ENCODE peak calls at places on chromosomes 12 and 14, in eight cellular contexts. F is pancreas; L is stomach; B is heart right ventricle; C is tibial artery; Q is MM.1S; V is CD8-positive, alpha-beta memory T cell; E is CD4-positive, alpha-beta memory T cell. X is an unnamed sample. For H3K27me3, the result is how much of the 10 kb centered on the place peaks cover.

GRCh38 chr14:44701563-44702263 is 194.6 kb upstream of the FSCB start:
- DNase-seq in L (no peak), E (no peak), F (no peak), B (no peak), V (no peak), Q (no peak), C (no peak), X (no peak)

GRCh38 chr14:80784824-80785223 is 156.7 kb downstream of the CEP128 start:
- DNase-seq in L (no peak), V (no peak), Q (no peak), E (no peak), F (no peak), C (no peak), B (no peak), X (no peak)

GRCh38 chr14:88565427-88565826 is 2.6 kb downstream of the ZC3H14 start:
- DNase-seq in C (no peak), F (no peak), V (no peak), Q (no peak), L (no peak), E (no peak), B (no peak), X (no peak)

GRCh38 chr14:101496779-101497420 is 64.4 kb upstream of the DIO3 start:
- DNase-seq in L (peak), F (peak), E (no peak), C (peak), V (no peak), B (no peak), Q (no peak), X (no peak)

GRCh38 chr12:121942145-121942718 is 23.8 kb downstream of the CFAP251 start:
- DNase-seq in L (no peak), Q (no peak), F (no peak), V (no peak), B (no peak), C (no peak), E (no peak), X (no peak)

GRCh38 chr14:93073833-93074769 is 41.6 kb downstream of the ITPK1 start:
- DNase-seq in B (peak), E (no peak), Q (no peak), V (no peak), C (peak), F (no peak), L (no peak), X (peak)

GRCh38 chr12:92143280-92143679 is 2.4 kb downstream of the BTG1 start:
- DNase-seq in B (no peak), F (no peak), V (no peak), L (no peak), E (no peak), Q (peak), C (no peak), X (no peak)

GRCh38 chr14:33949051-33950037 is 1.5 kb downstream of the EGLN3 start:
- DNase-seq in C (no peak), B (no peak), Q (no peak), L (no peak), F (no peak), V (no peak), E (no peak), X (no peak)

GRCh38 chr12:71045781-71046180 is 112.0 kb downstream of the TSPAN8 start:
- DNase-seq in V (no peak), L (no peak), C (no peak), F (no peak), B (no peak), E (no peak), Q (peak), X (no peak)

GRCh38 chr14:75201087-75201486 is 24.7 kb upstream of the TMED10 start:
- DNase-seq in L (peak), F (no peak), V (no peak), Q (no peak), E (no peak), C (no peak), B (no peak), X (no peak)

GRCh38 chr14:75202671-75203070 is 26.3 kb upstream of the TMED10 start:
- DNase-seq in F (no peak), C (no peak), B (no peak), L (no peak), Q (no peak), V (no peak), E (no peak), X (no peak)

GRCh38 chr14:75205586-75205985 is 29.2 kb upstream of the TMED10 start:
- DNase-seq in B (no peak), E (no peak), L (no peak), V (no peak), F (no peak), C (no peak), Q (no peak), X (no peak)

GRCh38 chr14:75206190-75206589 is 29.8 kb upstream of the TMED10 start:
- DNase-seq in E (no peak), F (no peak), V (no peak), C (no peak), B (no peak), Q (no peak), L (no peak), X (no peak)

DNA sequence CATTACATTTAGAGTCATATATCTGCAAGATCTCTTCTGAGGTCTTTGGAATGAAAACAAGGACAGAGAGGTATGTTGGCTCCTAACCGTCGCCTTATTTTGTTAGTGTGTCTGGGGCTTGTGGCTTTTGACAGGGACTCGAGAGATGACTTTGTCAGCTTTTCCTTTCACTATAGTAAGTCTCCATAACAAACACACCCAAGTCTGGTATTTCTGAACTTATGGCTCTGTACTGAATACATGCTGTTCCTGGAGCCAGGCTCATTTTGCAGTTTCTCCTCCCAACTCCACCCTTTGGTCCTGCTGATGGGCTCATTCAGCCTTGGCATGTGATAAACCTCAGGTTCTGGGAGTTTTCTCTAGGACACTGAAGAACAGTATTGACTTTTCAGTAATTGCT is 27.7 kb upstream of the TMED10 start:
- DNase-seq in C (no peak), F (no peak), B (no peak), V (no peak), E (no peak), L (no peak), Q (no peak), X (no peak)
- H3K4me3 ChIP-seq in C (no peak), F (no peak), B (no peak), V (no peak), E (no peak), L (no peak), Q (no peak), X (no peak)

GRCh38 chr14:73785336-73785833 is 66.2 kb upstream of the PTGR2 start:
- DNase-seq in V (no peak), Q (no peak), L (no peak), F (peak), C (no peak), B (no peak), E (no peak), X (no peak)
- H3K27me3 ChIP-seq in V (under half), Q (under half), L (under half), F (under half), C (under half), B (under half), E (under half), X (under half)

DNA sequence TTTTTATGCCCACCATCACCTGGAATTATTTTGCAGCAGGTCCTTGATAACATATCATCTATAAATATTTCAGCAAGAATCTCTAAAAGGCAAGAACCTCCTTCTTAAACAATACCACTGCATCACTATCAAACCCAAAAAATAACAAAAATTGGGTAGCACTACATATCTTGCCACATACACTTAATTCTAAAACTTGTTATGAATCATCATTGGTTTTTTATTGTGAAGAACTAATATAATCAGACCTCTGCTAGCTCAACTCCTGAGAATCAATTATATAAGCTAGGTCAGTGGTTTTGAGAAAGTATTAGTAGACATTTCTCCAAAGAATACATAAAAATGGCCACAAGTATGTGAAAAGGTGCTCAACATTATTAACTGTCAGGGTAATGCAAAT is 23.8 kb downstream of the SLC38A1 start:
- DNase-seq in V (no peak), B (no peak), C (no peak), Q (no peak), F (no peak), E (no peak), L (no peak), X (no peak)
- H3K4me3 ChIP-seq in V (no peak), B (no peak), C (no peak), Q (no peak), F (no peak), E (no peak), L (no peak), X (no peak)

DNA sequence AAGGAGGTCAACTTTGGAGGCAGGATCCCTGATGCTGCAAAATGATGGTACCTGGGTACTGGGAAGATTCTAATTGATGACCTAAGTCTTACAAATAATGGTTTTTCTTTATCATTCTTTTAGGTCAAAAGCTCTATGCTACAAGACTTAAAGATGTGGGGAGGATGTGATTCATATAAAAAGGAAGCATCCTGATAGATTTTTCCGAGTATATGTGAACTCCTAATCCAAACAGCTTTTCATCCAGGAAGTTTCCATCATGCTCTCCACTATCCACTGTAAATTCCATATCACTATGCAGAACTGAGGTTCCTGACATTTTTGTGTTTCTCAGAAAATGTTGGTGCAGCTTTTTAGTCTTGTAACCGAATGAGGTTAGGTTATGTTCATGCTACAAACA is 293.2 kb downstream of the PAWR start:
- DNase-seq in Q (no peak), F (no peak), V (no peak), E (no peak), B (no peak), L (no peak), C (no peak), X (no peak)
- H3K27me3 ChIP-seq in Q (under half), F (under half), V (under half), E (under half), B (under half), L (under half), C (under half), X (under half)

DNA sequence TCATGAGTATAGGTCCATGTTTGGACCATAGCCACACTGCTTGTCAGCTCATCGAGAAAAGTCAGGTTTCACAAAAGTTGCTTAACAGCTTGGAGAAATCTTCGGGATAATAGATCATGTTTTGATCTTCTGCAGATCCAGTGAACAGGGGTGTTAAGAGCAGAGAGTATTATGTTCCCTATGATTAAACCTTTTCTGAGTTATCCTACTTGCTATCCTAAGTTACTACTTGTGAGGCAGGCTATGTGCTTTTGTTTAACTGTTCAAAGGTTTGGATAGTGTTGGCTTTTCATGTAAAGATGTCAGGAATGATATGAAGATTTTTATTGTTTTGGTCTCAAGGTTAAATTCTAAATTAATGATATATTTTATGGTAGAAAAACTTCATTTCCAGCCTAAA is 11.1 kb downstream of the NAA30 start:
- DNase-seq in E (no peak), Q (no peak), C (no peak), B (no peak), F (no peak), L (no peak), V (no peak), X (no peak)
- H3K4me3 ChIP-seq in E (no peak), Q (no peak), C (no peak), B (no peak), F (no peak), L (no peak), V (no peak), X (no peak)

DNA sequence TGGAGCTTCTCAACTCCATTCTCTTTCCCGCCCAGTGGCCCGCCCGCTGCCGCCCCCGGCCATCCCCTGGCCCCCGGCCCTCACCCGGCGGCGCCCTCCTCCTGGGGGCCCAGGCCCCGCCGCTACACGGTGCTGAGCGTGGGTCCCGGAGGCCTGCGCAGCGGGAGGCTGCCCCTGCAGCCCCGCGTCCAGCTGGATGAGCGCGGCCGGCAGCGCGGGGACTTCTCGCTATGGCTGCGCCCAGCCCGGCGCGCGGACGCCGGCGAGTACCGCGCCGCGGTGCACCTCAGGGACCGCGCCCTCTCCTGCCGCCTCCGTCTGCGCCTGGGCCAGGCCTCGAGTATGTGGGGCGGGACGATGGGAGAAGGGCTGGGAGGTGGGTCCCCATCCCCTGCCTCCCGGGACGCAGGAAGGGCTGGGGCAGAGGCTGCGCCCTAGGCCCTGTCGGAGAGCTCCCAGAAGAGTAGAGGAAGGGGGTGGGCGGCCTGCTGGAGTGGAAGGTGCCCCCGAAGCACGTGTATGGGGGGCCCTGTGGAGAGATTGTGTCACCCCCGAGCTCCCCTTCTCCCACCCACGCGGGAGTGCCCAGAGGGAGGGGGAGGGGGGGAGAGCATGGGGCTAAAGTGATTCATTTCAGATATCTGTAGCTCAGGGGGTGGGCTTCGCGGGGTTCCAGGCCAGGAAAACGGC is 1.5 kb downstream of the LAG3 start:
- DNase-seq in E (no peak), F (no peak), B (no peak), L (no peak), C (no peak), Q (no peak), V (peak), X (no peak)
- H3K27me3 ChIP-seq in E (under half), F (under half), B (under half), L (under half), C (under half), Q (under half), V (under half), X (under half)

DNA sequence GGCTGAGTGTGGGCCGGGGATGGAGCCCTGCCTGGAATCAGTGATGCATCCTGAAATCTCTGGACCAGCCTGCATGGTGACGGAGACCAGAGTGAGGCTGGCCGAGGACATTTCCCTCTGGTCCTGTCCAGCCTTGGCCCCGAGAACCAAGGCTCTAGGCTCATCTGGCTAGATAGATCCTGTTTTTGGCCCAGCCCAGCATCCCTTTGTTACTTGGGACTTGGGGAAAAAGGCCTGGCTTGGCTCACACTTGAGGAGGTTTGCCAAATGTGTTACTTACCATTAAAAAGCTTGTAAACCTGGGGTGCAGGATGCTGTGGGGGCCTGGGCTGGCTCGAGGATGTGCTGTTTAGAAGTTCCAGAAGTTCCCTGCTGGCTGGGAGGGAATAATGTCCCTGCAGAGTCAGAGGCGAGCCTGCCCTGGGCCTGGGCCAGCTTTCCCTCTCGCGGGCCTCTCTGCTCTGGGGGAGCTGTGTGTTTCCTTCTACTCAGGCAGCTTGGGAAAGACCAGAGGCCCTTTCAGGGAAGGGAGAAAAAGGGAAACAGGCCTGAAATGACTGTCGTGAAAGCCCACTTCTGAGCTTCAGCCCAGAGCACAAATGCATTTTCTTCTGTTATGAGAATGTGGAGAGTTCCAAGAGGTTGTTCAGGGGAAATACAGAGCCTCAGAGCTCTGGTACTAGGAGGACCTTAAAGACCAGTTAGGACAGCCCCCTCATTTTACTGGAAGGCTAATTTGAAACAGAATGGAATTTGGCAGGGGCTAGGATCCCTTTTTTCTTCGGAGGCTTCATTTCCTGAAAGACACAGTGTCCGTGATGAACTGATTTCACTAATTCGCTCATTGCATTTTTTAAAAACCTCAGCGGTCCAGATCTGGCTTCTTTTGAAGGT is 47.2 kb upstream of the CTDSP2 start:
- DNase-seq in V (no peak), B (peak), E (no peak), C (peak), F (peak), Q (no peak), L (peak), X (peak)
- H3K4me3 ChIP-seq in V (no peak), B (peak), E (no peak), C (peak), F (no peak), Q (no peak), L (peak), X (peak)

GRCh38 chr12:63149884-63150254 is 1.1 kb downstream of the AVPR1A start:
- DNase-seq in L (no peak), V (no peak), C (no peak), E (no peak), Q (no peak), F (no peak), B (no peak), X (no peak)
- H3K27me3 ChIP-seq in L (half or more), V (under half), C (under half), E (under half), Q (under half), F (half or more), B (half or more), X (under half)

X was measured in psoas muscle.